ENCODE peak calls at places on chromosomes 16 and 17, in seven cellular contexts. F is fibroblast of pulmonary artery, K is endothelial cell, M is GM06990, Y is uterus, C is AG04450, P is cardiac muscle cell. O is an unnamed sample.

GRCh38 chr16:73418051-73418450 is 370.1 kb upstream of the ZFHX3 start:
- DNase-seq in K (no peak), F (no peak), M (no peak), P (no peak), Y (no peak), C (no peak), O (no peak)

GRCh38 chr17:37089998-37090397 is 141.2 kb downstream of the AATF start:
- DNase-seq in C (no peak), F (peak), P (no peak), M (no peak), Y (no peak), K (no peak), O (no peak)

GRCh38 chr16:63289834-63290460 is 1253.7 kb upstream of the CDH8 start:
- DNase-seq in F (peak), Y (no peak), K (peak), P (peak), M (no peak), C (no peak), O (no peak)

GRCh38 chr17:63999680-64000531 is 1.8 kb downstream of the PRR29 start:
- DNase-seq in Y (no peak), M (no peak), K (no peak), C (no peak), P (no peak), F (no peak), O (no peak)

GRCh38 chr16:7509919-7510705 is 177.5 kb downstream of the RBFOX1 start:
- DNase-seq in Y (no peak), M (no peak), P (no peak), K (no peak), F (no peak), C (no peak), O (no peak)

GRCh38 chr16:85629326-85629725 is 16.2 kb downstream of the GSE1 start:
- DNase-seq in M (no peak), P (no peak), Y (no peak), F (no peak), C (no peak), K (no peak), O (no peak)

GRCh38 chr17:30405161-30405560 is 26.4 kb downstream of the CPD start:
- DNase-seq in Y (no peak), K (no peak), P (no peak), C (no peak), F (no peak), M (no peak), O (no peak)

GRCh38 chr17:7174603-7175362 is 4.4 kb downstream of the ASGR1 start:
- DNase-seq in F (no peak), K (no peak), M (no peak), Y (no peak), C (no peak), P (no peak), O (no peak)

GRCh38 chr17:45070809-45071208 is 9.7 kb downstream of the NMT1 start:
- DNase-seq in C (no peak), P (no peak), K (no peak), Y (no peak), M (no peak), F (no peak), O (no peak)

GRCh38 chr17:42653179-42654124 is 5.6 kb upstream of the TUBG2 start:
- DNase-seq in C (no peak), M (no peak), Y (peak), K (no peak), F (peak), P (no peak), O (no peak)

DNA sequence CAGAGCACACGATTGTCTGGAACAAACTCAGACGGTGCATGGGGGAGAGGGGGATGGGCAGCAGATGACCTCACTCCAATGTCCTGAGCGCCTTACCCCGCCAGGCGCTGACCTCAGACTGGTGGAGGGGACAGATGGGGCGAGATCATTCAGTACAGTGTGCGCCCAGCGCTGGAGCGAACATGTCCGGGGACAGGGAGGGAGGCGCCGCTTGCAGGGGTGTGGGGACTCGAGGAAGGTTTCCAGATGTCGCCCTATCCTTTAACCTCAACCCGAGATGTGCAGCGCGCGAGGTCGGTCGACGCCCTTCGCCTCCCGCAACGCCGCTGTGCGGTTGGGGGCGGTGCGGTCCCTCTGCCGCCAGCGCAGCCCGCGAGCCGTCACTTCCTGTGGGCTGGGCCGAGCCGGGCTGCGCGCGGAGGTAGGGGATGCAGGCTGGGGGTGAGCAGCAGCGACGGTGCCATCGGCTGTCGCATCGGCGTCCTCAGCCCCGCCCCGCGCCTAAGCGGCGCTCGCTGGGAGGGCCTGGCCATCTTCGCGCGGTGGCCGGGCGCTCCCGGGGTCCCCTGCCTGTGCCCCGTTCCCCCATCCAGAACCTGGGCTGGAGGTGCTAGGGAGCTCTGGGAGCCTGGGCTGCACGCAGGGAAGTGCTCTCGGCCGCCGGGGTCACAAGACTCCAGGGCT is 5.3 kb upstream of the CDR2L start:
- DNase-seq in Y (peak), K (peak), M (peak), F (peak), C (no peak), P (peak), O (no peak)
- TF ChIP-seq CTCF in Y (peak), K (no peak), M (no peak), F (no peak), C (no peak), P (no peak), O (no peak)

GRCh38 chr17:81553616-81554181 is 1.5 kb upstream of the FAAP100 start:
- DNase-seq in Y (peak), K (no peak), F (peak), M (no peak), C (peak), P (no peak), O (peak)

GRCh38 chr17:81552244-81553017 is at the start of gene FAAP100:
- DNase-seq in F (peak), K (peak), Y (peak), C (no peak), P (peak), M (peak), O (no peak)

GRCh38 chr17:81550830-81551457 is 1.2 kb downstream of the FAAP100 start:
- DNase-seq in Y (no peak), F (no peak), C (no peak), M (no peak), P (no peak), K (no peak), O (no peak)

GRCh38 chr17:81551458-81552243 is 502 bp downstream of the FAAP100 start:
- DNase-seq in F (no peak), C (no peak), K (peak), M (no peak), P (peak), Y (no peak), O (no peak)

GRCh38 chr17:81553018-81553615 is 964 bp upstream of the FAAP100 start:
- DNase-seq in Y (peak), M (peak), K (peak), P (peak), F (peak), C (no peak), O (no peak)
- TF ChIP-seq CTCF in Y (no peak), M (peak), K (no peak), P (no peak), F (no peak), C (no peak), O (peak)

GRCh38 chr16:5056347-5056746 is 9.4 kb downstream of the C16orf89 start:
- DNase-seq in Y (no peak), P (peak), C (no peak), M (no peak), K (peak), F (no peak), O (no peak)

GRCh38 chr16:5054876-5055865 is 10.6 kb downstream of the C16orf89 start:
- DNase-seq in C (no peak), Y (no peak), F (no peak), M (no peak), K (no peak), P (no peak), O (no peak)

GRCh38 chr16:5060073-5060641 is 5.6 kb downstream of the C16orf89 start:
- DNase-seq in Y (no peak), C (no peak), M (no peak), P (no peak), K (no peak), F (no peak), O (no peak)

GRCh38 chr16:5059386-5060072 is 6.2 kb downstream of the C16orf89 start:
- DNase-seq in M (no peak), Y (no peak), C (no peak), P (no peak), K (no peak), F (no peak), O (no peak)

GRCh38 chr16:5058476-5058875 is 7.3 kb downstream of the C16orf89 start:
- DNase-seq in M (no peak), P (peak), K (peak), Y (no peak), C (no peak), F (peak), O (no peak)
- TF ChIP-seq CTCF in M (no peak), P (peak), K (peak), Y (no peak), C (peak), F (peak), O (peak)

DNA sequence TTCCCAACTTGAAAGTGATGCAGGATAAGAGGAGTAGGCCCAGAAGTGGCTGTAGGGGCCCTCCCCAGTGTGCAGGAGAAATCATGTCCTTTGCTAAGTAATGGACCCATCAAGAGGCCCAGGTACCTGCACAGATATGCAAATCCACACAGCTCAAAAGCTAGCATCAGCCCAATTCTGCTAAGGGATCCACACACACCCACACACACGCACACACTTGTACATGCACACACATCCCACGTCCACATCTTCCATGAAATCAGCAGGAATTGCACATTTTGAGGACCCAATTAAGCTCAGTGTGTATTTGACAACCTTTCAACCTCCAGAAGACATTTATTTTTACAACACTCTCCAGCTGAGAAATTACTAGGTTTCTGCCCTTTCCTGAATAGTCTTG is 184.8 kb downstream of the C16orf78 start:
- DNase-seq in Y (no peak), F (no peak), M (no peak), P (no peak), K (no peak), C (no peak), O (no peak)
- TF ChIP-seq CTCF in Y (no peak), F (no peak), M (no peak), P (no peak), K (no peak), C (no peak), O (no peak)

GRCh38 chr16:1430759-1431496 is at the start of gene PERCC1:
- DNase-seq in F (no peak), C (no peak), Y (no peak), P (no peak), M (no peak), K (no peak), O (no peak)
- TF ChIP-seq CTCF in F (no peak), C (no peak), Y (no peak), P (no peak), M (no peak), K (no peak), O (no peak)

O was measured in epithelial cell of proximal tubule.